ENCODE peak calls at places on chromosomes 7 and 10, in four cellular contexts. E is NCI-H1092, B is NCI-H748 treated with DMSO at 0.1 percent for 48 hours, V is GM13977. T is an unnamed sample.

GRCh38 chr10:63711361-63711760 is 190.2 kb downstream of the REEP3 start:
- DNase-seq in E (peak; percentile 27), B (no peak), V (no peak), T (no peak)

GRCh38 chr7:99868246-99868645 is 8.6 kb downstream of the OR2AE1 start:
- DNase-seq in E (no peak), B (no peak), V (no peak), T (no peak)

GRCh38 chr7:46344533-46344932 is 423.5 kb upstream of the IGFBP3 start:
- DNase-seq in E (no peak), B (no peak), V (no peak), T (no peak)

GRCh38 chr10:58991842-58992241 is 184.6 kb upstream of the PHYHIPL start:
- DNase-seq in E (no peak), B (no peak), V (no peak), T (no peak)

GRCh38 chr10:71746344-71747037 is 26.8 kb downstream of the VSIR start:
- DNase-seq in E (no peak), B (no peak), V (no peak), T (no peak)

GRCh38 chr10:131580076-131580652 is 268.6 kb upstream of the TCERG1L start:
- DNase-seq in E (no peak), B (no peak), V (no peak), T (peak; percentile 49)

GRCh38 chr7:157044943-157045660 is 34.6 kb upstream of the MNX1 start:
- DNase-seq in E (no peak), B (no peak), V (no peak), T (no peak)

GRCh38 chr7:34130558-34131285 is 225.4 kb downstream of the BMPER start:
- DNase-seq in E (no peak), B (no peak), V (no peak), T (no peak)

GRCh38 chr7:44559485-44559884 is 14.2 kb downstream of the DDX56 start:
- DNase-seq in E (no peak), B (no peak), V (no peak), T (no peak)

GRCh38 chr7:131123991-131124629 is 203.6 kb upstream of the MKLN1 start:
- DNase-seq in E (no peak), B (peak; percentile 9), V (peak; percentile 76), T (no peak)

GRCh38 chr7:73541722-73542121 is 15.8 kb downstream of the BCL7B start:
- DNase-seq in E (no peak), B (no peak), V (no peak), T (no peak)

GRCh38 chr7:37982423-37982822 is 62.0 kb downstream of the EPDR1 start:
- DNase-seq in E (no peak), B (no peak), V (no peak), T (no peak)

GRCh38 chr7:66043681-66044497 is 31.7 kb upstream of the ASL start:
- DNase-seq in E (peak; percentile 52), B (no peak), V (peak; percentile 33), T (peak; percentile 21)

GRCh38 chr10:101260764-101261341 is 31.6 kb upstream of the LBX1 start:
- DNase-seq in E (no peak), B (no peak), V (no peak), T (no peak)

GRCh38 chr7:120053390-120053961 is 219.5 kb upstream of the KCND2 start:
- DNase-seq in E (no peak), B (no peak), V (no peak), T (no peak)

GRCh38 chr7:100794741-100795140 is 32.6 kb downstream of the EPHB4 start:
- DNase-seq in E (no peak), B (no peak), V (no peak), T (no peak)

GRCh38 chr10:80705899-80706298 is 168.2 kb downstream of the SH2D4B start:
- DNase-seq in E (no peak), B (no peak), V (no peak), T (no peak)

GRCh38 chr10:97196213-97197029 is 10.7 kb upstream of the SLIT1 start:
- DNase-seq in E (peak; percentile 79), B (peak; percentile 57), V (peak; percentile 87), T (peak; percentile 43)

GRCh38 chr10:119750391-119751230 is 24.8 kb downstream of the INPP5F start:
- DNase-seq in E (peak; percentile 8), B (peak; percentile 26), V (peak; percentile 57), T (peak; percentile 40)

GRCh38 chr10:29585488-29585976 is 49.2 kb downstream of the SVIL start:
- DNase-seq in E (no peak), B (peak; percentile 8), V (no peak), T (peak; percentile 1)

GRCh38 chr10:114691442-114691941 is 33.4 kb upstream of the ABLIM1 start:
- DNase-seq in E (no peak), B (no peak), V (no peak), T (no peak)

GRCh38 chr10:42769653-42770052 is 12.9 kb upstream of the BMS1 start:
- DNase-seq in E (no peak), B (no peak), V (no peak), T (no peak)

GRCh38 chr7:1284743-1285458 is 52.2 kb downstream of the UNCX start:
- DNase-seq in E (no peak), B (no peak), V (no peak), T (no peak)

GRCh38 chr7:90246184-90246583 is 1.2 kb downstream of the CFAP69 start:
- DNase-seq in E (no peak), B (no peak), V (no peak), T (no peak)

GRCh38 chr10:29328988-29329387 is 40.1 kb downstream of the LYZL1 start:
- DNase-seq in E (no peak), B (no peak), V (no peak), T (no peak)

T was measured in DMS79 treated with DMSO at 0.1 percent for 48 hours.